ENCODE peak calls at places on chromosomes 4 and X, in six cellular contexts. B, I, O, S, W and Z are unnamed samples.

GRCh38 chr4:127686656-127687055 is 43.5 kb upstream of the SLC25A31 start:
- DNase-seq in W (no peak), B (no peak), I (no peak), O (no peak), S (no peak), Z (peak; percentile 31)

GRCh38 chr4:7281316-7282093 is 89.2 kb downstream of the SORCS2 start:
- DNase-seq in I (no peak), W (no peak), B (no peak), O (no peak), S (no peak), Z (no peak)

GRCh38 chr4:177323416-177323815 is 13.7 kb downstream of the NEIL3 start:
- DNase-seq in I (no peak), S (no peak), B (no peak), W (no peak), O (no peak), Z (no peak)

GRCh38 chrX:49756692-49757091 is 60.9 kb upstream of the PAGE1 start:
- DNase-seq in B (no peak), O (no peak), I (no peak), W (no peak), S (no peak), Z (no peak)

GRCh38 chrX:66071116-66071515 is 31.2 kb upstream of the VSIG4 start:
- DNase-seq in B (no peak), S (no peak), W (no peak), O (no peak), I (no peak), Z (no peak)

GRCh38 chr4:4327652-4328121 is 37.6 kb downstream of the ZBTB49 start:
- DNase-seq in O (no peak), S (no peak), W (no peak), I (no peak), B (peak; percentile 34), Z (peak; percentile 62)

GRCh38 chrX:129717902-129718301 is 20.9 kb upstream of the XPNPEP2 start:
- DNase-seq in S (no peak), O (no peak), I (peak; percentile 19), B (no peak), W (no peak), Z (peak; percentile 65)

GRCh38 chr4:26978387-26979071 is 117.9 kb downstream of the STIM2 start:
- DNase-seq in B (no peak), I (no peak), O (no peak), S (no peak), W (no peak), Z (no peak)

GRCh38 chr4:142265946-142266345 is 580.2 kb downstream of the INPP4B start:
- DNase-seq in O (no peak), S (no peak), I (no peak), B (no peak), W (no peak), Z (no peak)

GRCh38 chr4:73068496-73069337 is 799 bp downstream of the COX18 start:
- DNase-seq in W (no peak), O (no peak), B (no peak), I (no peak), S (peak; percentile 25), Z (peak; percentile 45)

GRCh38 chrX:46165411-46165810 is 379.8 kb downstream of the ZNF674 start:
- DNase-seq in B (no peak), S (no peak), O (no peak), I (no peak), W (no peak), Z (peak; percentile 45)

GRCh38 chr4:15378493-15378892 is 49.3 kb upstream of the C1QTNF7 start:
- DNase-seq in I (no peak), O (no peak), W (no peak), S (no peak), B (no peak), Z (no peak)

GRCh38 chr4:151468715-151469696 is 60.0 kb downstream of the FHIP1A start:
- DNase-seq in O (no peak), I (no peak), B (no peak), W (no peak), S (no peak), Z (no peak)

GRCh38 chr4:86482851-86483490 is 111.1 kb upstream of the PTPN13 start:
- DNase-seq in B (no peak), W (no peak), O (no peak), I (no peak), S (no peak), Z (no peak)

GRCh38 chr4:143417679-143418403 is 81.2 kb downstream of the GAB1 start:
- DNase-seq in W (no peak), B (no peak), I (no peak), S (no peak), O (no peak), Z (no peak)

GRCh38 chr4:164856396-164856795 is 20.6 kb upstream of the APELA start:
- DNase-seq in B (no peak), I (no peak), W (no peak), S (no peak), O (no peak), Z (no peak)

GRCh38 chr4:186201535-186202230 is 10.3 kb downstream of the CYP4V2 start:
- DNase-seq in W (peak; percentile 67), S (peak; percentile 31), O (no peak), B (peak; percentile 28), I (no peak), Z (peak; percentile 57)

GRCh38 chr4:21879187-21879586 is 69.4 kb downstream of the KCNIP4 start:
- DNase-seq in O (no peak), B (no peak), W (no peak), S (no peak), I (no peak), Z (peak; percentile 20)

GRCh38 chrX:79176028-79176427 is 31.5 kb downstream of the GPR174 start:
- DNase-seq in W (no peak), O (no peak), B (no peak), S (no peak), I (no peak), Z (no peak)

GRCh38 chr4:146110847-146111485 is 64.6 kb upstream of the LSM6 start:
- DNase-seq in B (no peak), O (no peak), S (no peak), W (no peak), I (no peak), Z (no peak)

GRCh38 chr4:156113138-156113537 is 159.5 kb upstream of the CTSO start:
- DNase-seq in O (no peak), I (no peak), B (no peak), S (no peak), W (no peak), Z (peak; percentile 21)

GRCh38 chr4:173135241-173135847 is 33.3 kb upstream of the GALNT7 start:
- DNase-seq in I (no peak), O (no peak), W (no peak), S (no peak), B (no peak), Z (peak; percentile 59)

GRCh38 chrX:133053854-133054565 is 42.9 kb downstream of the USP26 start:
- DNase-seq in B (no peak), S (no peak), I (no peak), W (no peak), O (no peak), Z (no peak)

GRCh38 chrX:40964633-40965586 is 120.3 kb upstream of the USP9X start:
- DNase-seq in B (no peak), O (no peak), S (no peak), I (no peak), W (no peak), Z (no peak)

GRCh38 chr4:76896731-76897521 is 1.0 kb downstream of the SOWAHB start:
- DNase-seq in B (peak; percentile 17), W (peak; percentile 70), S (no peak), O (no peak), I (no peak), Z (peak; percentile 13)

GRCh38 chr4:173415885-173416658 is 17.2 kb upstream of the SCRG1 start:
- DNase-seq in B (peak; percentile 48), W (peak; percentile 39), O (peak; percentile 74), S (peak; percentile 94), I (no peak), Z (no peak)

GRCh38 chr4:76579596-76580375 is 144.8 kb downstream of the SHROOM3 start:
- DNase-seq in S (no peak), O (no peak), W (no peak), I (no peak), B (no peak), Z (no peak)

GRCh38 chrX:94524867-94525266 is 850.9 kb downstream of the FAM133A start:
- DNase-seq in S (no peak), O (no peak), B (no peak), I (no peak), W (no peak), Z (no peak)

GRCh38 chr4:42306221-42307109 is 90.8 kb upstream of the SHISA3 start:
- DNase-seq in O (no peak), S (no peak), I (no peak), B (peak; percentile 20), W (no peak), Z (peak; percentile 19)

GRCh38 chr4:174037631-174038030 is 245.8 kb downstream of the FBXO8 start:
- DNase-seq in O (no peak), B (no peak), S (no peak), I (no peak), W (no peak), Z (peak; percentile 6)

GRCh38 chr4:59400334-59400733 is 1799.8 kb upstream of the ADGRL3 start:
- DNase-seq in I (no peak), O (no peak), S (no peak), W (no peak), B (no peak), Z (no peak)

GRCh38 chr4:19736968-19737756 is 514.5 kb upstream of the SLIT2 start:
- DNase-seq in O (no peak), B (no peak), S (no peak), I (no peak), W (no peak), Z (peak; percentile 26)

DNA sequence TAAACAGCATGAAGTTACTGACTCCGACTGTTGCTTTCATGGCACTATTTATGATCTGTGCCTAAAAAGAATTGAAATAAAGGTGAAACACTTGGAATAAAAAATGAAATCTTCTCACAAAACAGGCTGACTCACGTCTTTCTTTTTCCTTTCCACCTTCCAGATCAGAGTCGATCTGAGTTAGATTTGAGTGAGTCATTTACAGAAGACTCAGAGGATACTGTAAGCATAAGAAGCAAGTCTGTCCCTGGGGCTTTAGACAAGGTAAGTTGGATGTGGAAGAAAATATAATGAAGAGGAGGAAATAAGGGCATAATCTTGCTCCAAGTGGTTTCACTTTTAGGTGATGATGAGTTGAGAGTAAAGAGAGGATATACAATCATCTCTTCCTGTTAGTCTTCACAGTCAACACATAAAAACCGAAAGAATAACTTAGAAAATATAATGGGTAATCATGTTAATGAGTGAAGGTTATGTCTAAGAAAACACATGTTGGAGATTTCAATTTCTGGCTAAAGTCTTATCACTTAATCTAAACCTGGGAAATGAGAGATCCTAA is 89.7 kb downstream of the SYTL5 start:
- DNase-seq in S (no peak), I (no peak), W (no peak), B (no peak), O (no peak), Z (peak; percentile 31)
- H3K4me3 ChIP-seq in S (no peak overlapping the region), I (no peak overlapping the region), W (no peak overlapping the region), B (no peak overlapping the region), O (no peak overlapping the region), Z (no peak overlapping the region)

GRCh38 chrX:107777536-107777832 is at the start of gene NCBP2L:
- DNase-seq in W (no peak), O (no peak), I (no peak), B (no peak), S (no peak), Z (no peak)
- TF ChIP-seq CTCF in W (no peak), O (no peak), I (no peak), B (no peak), S (no peak), Z (no peak)

GRCh38 chrX:97563531-97564133 is 679.9 kb downstream of the RPA4 start:
- DNase-seq in O (no peak), I (no peak), W (peak; percentile 31), B (peak; percentile 16), S (no peak), Z (peak; percentile 72)
- H3K4me3 ChIP-seq in O (peak overlapping the region; percentile 18), I (peak overlapping the region; percentile 29), W (peak overlapping the region; percentile 34), B (peak overlapping the region; percentile 50), S (peak overlapping the region; percentile 23), Z (peak overlapping the region; percentile 40)

GRCh38 chr4:41200486-41201017 is 13.8 kb downstream of the APBB2 start:
- DNase-seq in B (no peak), W (no peak), S (no peak), I (no peak), O (no peak), Z (no peak)
- TF ChIP-seq CTCF in B (no peak), W (no peak), S (no peak), I (no peak), O (no peak), Z (no peak)